ENCODE peak calls at places on chromosomes 7 and 10, in eight cellular contexts. D, S, B, M, O, N, G and J are unnamed samples. For H3K4me1, the result is how much of the 10 kb centered on the place peaks cover.

GRCh38 chr10:57884965-57885617 is 382.6 kb downstream of the IPMK start:
- DNase-seq in D (no peak), S (no peak), B (no peak), M (no peak), O (no peak), N (no peak), G (no peak), J (no peak)

GRCh38 chr10:110498982-110499795 is 1.5 kb downstream of the DUSP5 start:
- DNase-seq in D (peak), S (peak), B (peak), M (peak), O (peak), N (no peak), G (peak), J (no peak)

GRCh38 chr7:42014625-42015412 is 222.2 kb downstream of the GLI3 start:
- DNase-seq in D (peak), S (peak), B (peak), M (peak), O (peak), N (no peak), G (peak), J (no peak)

GRCh38 chr10:3971713-3972112 is 186.7 kb upstream of the KLF6 start:
- DNase-seq in D (no peak), S (no peak), B (no peak), M (no peak), O (no peak), N (no peak), G (no peak), J (no peak)

GRCh38 chr7:92836489-92837213 is at the start of gene CDK6:
- DNase-seq in D (peak), S (peak), B (peak), M (peak), O (peak), N (no peak), G (peak), J (peak)

GRCh38 chr10:101564490-101564991 is 23.5 kb downstream of the POLL start:
- DNase-seq in D (no peak), S (no peak), B (no peak), M (no peak), O (no peak), N (no peak), G (peak), J (no peak)

GRCh38 chr10:99297033-99297432 is 32.1 kb upstream of the CNNM1 start:
- DNase-seq in D (no peak), S (no peak), B (peak), M (no peak), O (no peak), N (no peak), G (no peak), J (no peak)

GRCh38 chr7:8389898-8390642 is 43.3 kb upstream of the NXPH1 start:
- DNase-seq in D (no peak), S (no peak), B (peak), M (no peak), O (no peak), N (no peak), G (no peak), J (no peak)

GRCh38 chr7:123041085-123041484 is 45.6 kb upstream of the TAS2R16 start:
- DNase-seq in D (no peak), S (no peak), B (no peak), M (peak), O (peak), N (no peak), G (no peak), J (no peak)

GRCh38 chr7:136405931-136406777 is 429.0 kb upstream of the MTPN start:
- DNase-seq in D (peak), S (peak), B (peak), M (peak), O (peak), N (no peak), G (peak), J (no peak)

GRCh38 chr7:40604601-40605438 is 470.0 kb downstream of the SUGCT start:
- DNase-seq in D (peak), S (peak), B (peak), M (peak), O (peak), N (peak), G (peak), J (peak)

GRCh38 chr7:137018468-137018867 is 150.0 kb downstream of the CHRM2 start:
- DNase-seq in D (no peak), S (no peak), B (no peak), M (no peak), O (no peak), N (no peak), G (no peak), J (no peak)

GRCh38 chr7:139172775-139173174 is 58.3 kb upstream of the UBN2 start:
- DNase-seq in D (no peak), S (no peak), B (no peak), M (no peak), O (no peak), N (no peak), G (no peak), J (no peak)

GRCh38 chr10:114413398-114413797 is 9.1 kb upstream of the AFAP1L2 start:
- DNase-seq in D (no peak), S (no peak), B (no peak), M (peak), O (no peak), N (no peak), G (peak), J (peak)

GRCh38 chr7:41696323-41696916 is 6.5 kb downstream of the INHBA start:
- DNase-seq in D (peak), S (peak), B (peak), M (peak), O (peak), N (peak), G (peak), J (peak)

GRCh38 chr7:41559426-41559825 is 143.5 kb downstream of the INHBA start:
- DNase-seq in D (no peak), S (peak), B (peak), M (no peak), O (no peak), N (no peak), G (no peak), J (no peak)

GRCh38 chr7:108805808-108806397 is 236.2 kb downstream of the DNAJB9 start:
- DNase-seq in D (peak), S (peak), B (peak), M (peak), O (peak), N (no peak), G (no peak), J (no peak)

GRCh38 chr10:1022413-1022812 is 3.2 kb downstream of the IDI2 start:
- DNase-seq in D (no peak), S (no peak), B (no peak), M (no peak), O (no peak), N (no peak), G (no peak), J (no peak)

GRCh38 chr7:7765422-7765821 is 47.0 kb upstream of the RPA3 start:
- DNase-seq in D (no peak), S (no peak), B (no peak), M (no peak), O (no peak), N (no peak), G (no peak), J (no peak)

GRCh38 chr7:106848851-106849442 is 16.1 kb upstream of the PIK3CG start:
- DNase-seq in D (no peak), S (peak), B (peak), M (peak), O (no peak), N (no peak), G (no peak), J (no peak)

GRCh38 chr7:45663965-45664623 is 89.9 kb downstream of the ADCY1 start:
- DNase-seq in D (no peak), S (no peak), B (no peak), M (no peak), O (no peak), N (no peak), G (peak), J (peak)

GRCh38 chr7:157568785-157569584 is 232.2 kb downstream of the DNAJB6 start:
- DNase-seq in D (peak), S (no peak), B (peak), M (peak), O (peak), N (no peak), G (peak), J (peak)

GRCh38 chr7:120064565-120064964 is 208.4 kb upstream of the KCND2 start:
- DNase-seq in D (no peak), S (peak), B (no peak), M (peak), O (no peak), N (no peak), G (no peak), J (no peak)

GRCh38 chr10:13759167-13759566 is 172.4 kb downstream of the PRPF18 start:
- DNase-seq in D (no peak), S (peak), B (peak), M (no peak), O (no peak), N (no peak), G (no peak), J (no peak)

GRCh38 chr10:66823301-66823700 is 102.5 kb upstream of the LRRTM3 start:
- DNase-seq in D (no peak), S (no peak), B (no peak), M (no peak), O (no peak), N (no peak), G (no peak), J (no peak)

GRCh38 chr10:131652416-131652815 is 248.4 kb upstream of the PPP2R2D start:
- DNase-seq in D (no peak), S (no peak), B (no peak), M (no peak), O (no peak), N (no peak), G (no peak), J (no peak)

GRCh38 chr10:51770719-51771118 is 71.3 kb upstream of the CSTF2T start:
- DNase-seq in D (no peak), S (peak), B (no peak), M (peak), O (no peak), N (no peak), G (no peak), J (no peak)

GRCh38 chr10:78972160-78972946 is 96.4 kb upstream of the ZMIZ1 start:
- DNase-seq in D (no peak), S (peak), B (peak), M (peak), O (peak), N (peak), G (peak), J (peak)

GRCh38 chr10:119342017-119342734 is 134.8 kb downstream of the GRK5 start:
- DNase-seq in D (no peak), S (peak), B (no peak), M (peak), O (no peak), N (peak), G (peak), J (no peak)

GRCh38 chr7:98133181-98133580 is 26.5 kb downstream of the LMTK2 start:
- DNase-seq in D (peak), S (no peak), B (no peak), M (peak), O (no peak), N (no peak), G (no peak), J (no peak)

GRCh38 chr7:18177815-18178660 is 150.4 kb upstream of the PRPS1L1 start:
- DNase-seq in D (no peak), S (no peak), B (peak), M (peak), O (no peak), N (no peak), G (no peak), J (no peak)

GRCh38 chr7:56291-56913 is 136.0 kb upstream of the FAM20C start:
- DNase-seq in D (no peak), S (no peak), B (no peak), M (no peak), O (no peak), N (no peak), G (no peak), J (peak)

GRCh38 chr10:91630592-91630991 is 2.3 kb downstream of the PPP1R3C start:
- DNase-seq in D (no peak), S (no peak), B (no peak), M (no peak), O (no peak), N (no peak), G (no peak), J (no peak)
- H3K4me1 ChIP-seq in D (under half), S (under half), B (under half), M (under half), O (under half), N (under half), G (under half), J (under half)

GRCh38 chr7:2663121-2663886 is 24.7 kb upstream of the AMZ1 start:
- DNase-seq in D (no peak), S (no peak), B (no peak), M (peak), O (peak), N (no peak), G (peak), J (no peak)
- H3K27ac ChIP-seq in D (no peak), S (no peak), B (no peak), M (peak), O (peak), N (no peak), G (peak), J (no peak)

GRCh38 chr10:75226055-75226454 is 9.7 kb downstream of the COMTD1 start:
- DNase-seq in D (no peak), S (no peak), B (no peak), M (no peak), O (peak), N (no peak), G (no peak), J (no peak)

GRCh38 chr10:75228278-75228677 is 7.5 kb downstream of the COMTD1 start:
- DNase-seq in D (no peak), S (no peak), B (no peak), M (no peak), O (no peak), N (no peak), G (no peak), J (no peak)

GRCh38 chr10:75223507-75223906 is 12.2 kb downstream of the COMTD1 start:
- DNase-seq in D (no peak), S (no peak), B (peak), M (no peak), O (no peak), N (no peak), G (no peak), J (no peak)

GRCh38 chr10:75228834-75229233 is 6.9 kb downstream of the COMTD1 start:
- DNase-seq in D (no peak), S (no peak), B (no peak), M (no peak), O (no peak), N (no peak), G (no peak), J (no peak)

GRCh38 chr10:75226656-75227055 is 9.1 kb downstream of the COMTD1 start:
- DNase-seq in D (no peak), S (no peak), B (peak), M (no peak), O (no peak), N (no peak), G (no peak), J (no peak)
- H3K4me1 ChIP-seq in D (under half), S (under half), B (under half), M (under half), O (half or more), N (half or more), G (half or more), J (under half)

GRCh38 chr7:25858562-25859411 is 293.2 kb upstream of the NFE2L3 start:
- DNase-seq in D (no peak), S (no peak), B (peak), M (no peak), O (no peak), N (no peak), G (no peak), J (no peak)
- H3K27ac ChIP-seq in D (no peak), S (no peak), B (peak), M (no peak), O (no peak), N (no peak), G (no peak), J (no peak)

GRCh38 chr7:66150471-66150870 is 35.8 kb downstream of the CRCP start:
- DNase-seq in D (no peak), S (peak), B (no peak), M (peak), O (peak), N (peak), G (peak), J (no peak)
- H3K4me1 ChIP-seq in D (under half), S (under half), B (under half), M (under half), O (under half), N (half or more), G (half or more), J (under half)

DNA sequence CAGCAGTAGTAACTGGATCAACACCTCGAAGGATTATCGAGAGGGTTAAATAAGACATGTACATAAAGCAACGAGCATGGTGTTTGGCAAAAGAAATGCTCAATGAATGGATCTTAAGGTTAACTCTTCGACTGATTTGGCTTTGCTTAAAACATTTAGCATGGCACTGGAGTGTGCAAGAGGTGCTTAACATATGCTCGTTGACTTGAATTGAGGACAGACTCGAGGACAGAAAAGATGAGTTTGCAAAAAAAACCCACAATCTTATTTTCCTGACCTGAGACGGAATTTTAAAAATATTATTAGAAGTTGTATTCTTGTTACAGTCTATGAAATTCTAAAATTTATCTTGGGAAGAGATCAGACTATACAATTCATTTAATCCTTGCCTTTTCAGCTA is 49.4 kb upstream of the ST8SIA6 start:
- DNase-seq in D (no peak), S (no peak), B (no peak), M (no peak), O (no peak), N (no peak), G (no peak), J (no peak)
- H3K27ac ChIP-seq in D (no peak), S (no peak), B (no peak), M (no peak), O (no peak), N (no peak), G (no peak), J (no peak)

DNA sequence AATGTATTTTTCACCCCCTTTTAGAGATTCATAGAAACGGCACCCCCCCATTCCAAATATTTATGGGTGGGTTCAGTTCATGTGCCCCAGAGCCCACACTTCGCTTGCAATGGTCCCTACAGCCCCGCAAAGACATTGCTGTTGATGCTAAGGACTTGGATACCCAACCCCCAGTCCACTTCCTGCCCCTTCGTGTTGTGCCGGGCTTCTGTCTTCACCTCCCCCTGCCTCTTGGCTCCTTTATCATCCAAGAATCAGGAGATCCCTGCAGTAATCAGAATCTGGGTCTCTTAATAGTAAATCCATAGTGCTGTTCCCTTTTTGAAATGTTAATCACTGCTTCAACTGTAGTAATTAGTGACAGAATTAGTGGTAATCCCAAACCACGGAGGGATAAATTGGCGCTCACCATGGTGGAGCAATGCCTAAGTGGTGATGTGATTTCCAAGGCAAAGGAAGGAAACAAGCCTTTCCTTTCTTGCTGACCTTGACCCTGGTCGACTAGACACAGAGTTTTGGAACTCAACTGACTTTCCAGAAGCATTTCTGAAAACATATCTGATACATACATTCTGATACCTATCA is 67.7 kb downstream of the HK1 start:
- DNase-seq in D (no peak), S (no peak), B (peak), M (no peak), O (peak), N (no peak), G (no peak), J (no peak)
- H3K4me1 ChIP-seq in D (half or more), S (under half), B (under half), M (under half), O (under half), N (under half), G (under half), J (under half)

DNA sequence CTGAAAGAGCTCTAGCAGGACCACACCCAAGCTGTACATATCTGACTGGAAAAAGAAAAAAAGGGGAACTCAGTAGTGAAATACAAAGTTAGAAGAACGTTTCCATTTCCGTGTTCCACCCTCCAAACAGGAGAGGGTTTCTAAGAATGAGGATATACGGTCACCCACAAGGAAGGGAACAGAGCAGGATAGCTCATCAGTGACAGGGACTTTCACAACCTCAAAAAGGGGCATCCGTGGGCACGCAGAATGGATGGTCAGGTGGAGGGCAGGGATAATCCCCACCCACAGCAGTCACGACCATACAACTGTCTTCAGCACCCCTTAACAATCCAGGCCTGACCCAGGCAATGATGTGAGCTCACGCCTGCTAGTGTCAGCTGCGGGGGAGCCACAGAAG is 4.3 kb upstream of the ANKRD61 start:
- DNase-seq in D (no peak), S (no peak), B (no peak), M (no peak), O (no peak), N (no peak), G (no peak), J (no peak)
- H3K27ac ChIP-seq in D (no peak), S (no peak), B (no peak), M (no peak), O (no peak), N (no peak), G (peak), J (peak)